ENCODE peak calls at places on chromosome 1, in ten cellular contexts. One of them, this sample, is unnamed.

GRCh38 chr1:84367219-84367618 is 31.1 kb upstream of the DNASE2B start:
- DNase-seq in endothelial cell: no peak
- DNase-seq in T-helper 2 cell: no peak
- DNase-seq in WERI-Rb-1: no peak
- DNase-seq in CD8-positive, alpha-beta memory T cell: no peak
- DNase-seq in CD8-positive, alpha-beta T cell: no peak
- DNase-seq in Kasumi-1: no peak
- DNase-seq in fibroblast of lung: no peak
- DNase-seq in stimulated activated CD8-positive, alpha-beta memory T cell treated with anti-CD3 and anti-CD28 coated beads, Interleukin-12 subunit alpha, Interleukin-12 subunit beta, amount 100 ng/mL, for 4 hours: no peak
- DNase-seq in T-helper 9 cell: no peak
- DNase-seq in this sample: no peak

GRCh38 chr1:64933296-64934070 is 32.9 kb downstream of the JAK1 start:
- DNase-seq in endothelial cell: no peak
- DNase-seq in T-helper 2 cell: no peak
- DNase-seq in WERI-Rb-1: no peak
- DNase-seq in CD8-positive, alpha-beta memory T cell: no peak
- DNase-seq in CD8-positive, alpha-beta T cell: no peak
- DNase-seq in Kasumi-1: peak; percentile 67
- DNase-seq in fibroblast of lung: peak; percentile 96
- DNase-seq in stimulated activated CD8-positive, alpha-beta memory T cell treated with anti-CD3 and anti-CD28 coated beads, Interleukin-12 subunit alpha, Interleukin-12 subunit beta, amount 100 ng/mL, for 4 hours: no peak
- DNase-seq in T-helper 9 cell: no peak
- DNase-seq in this sample: no peak

GRCh38 chr1:220825819-220826551 is 39.3 kb downstream of the MTARC1 start:
- DNase-seq in endothelial cell: no peak
- DNase-seq in T-helper 2 cell: no peak
- DNase-seq in WERI-Rb-1: peak; percentile 31
- DNase-seq in CD8-positive, alpha-beta memory T cell: no peak
- DNase-seq in CD8-positive, alpha-beta T cell: no peak
- DNase-seq in Kasumi-1: no peak
- DNase-seq in fibroblast of lung: no peak
- DNase-seq in stimulated activated CD8-positive, alpha-beta memory T cell treated with anti-CD3 and anti-CD28 coated beads, Interleukin-12 subunit alpha, Interleukin-12 subunit beta, amount 100 ng/mL, for 4 hours: no peak
- DNase-seq in T-helper 9 cell: no peak
- DNase-seq in this sample: no peak

GRCh38 chr1:240242601-240243144 is 151.0 kb downstream of the FMN2 start:
- DNase-seq in endothelial cell: no peak
- DNase-seq in T-helper 2 cell: no peak
- DNase-seq in WERI-Rb-1: no peak
- DNase-seq in CD8-positive, alpha-beta memory T cell: no peak
- DNase-seq in CD8-positive, alpha-beta T cell: no peak
- DNase-seq in Kasumi-1: no peak
- DNase-seq in fibroblast of lung: peak; percentile 50
- DNase-seq in stimulated activated CD8-positive, alpha-beta memory T cell treated with anti-CD3 and anti-CD28 coated beads, Interleukin-12 subunit alpha, Interleukin-12 subunit beta, amount 100 ng/mL, for 4 hours: no peak
- DNase-seq in T-helper 9 cell: no peak
- DNase-seq in this sample: no peak

GRCh38 chr1:234970731-234971476 is 157.7 kb downstream of the TOMM20 start:
- DNase-seq in endothelial cell: no peak
- DNase-seq in T-helper 2 cell: no peak
- DNase-seq in WERI-Rb-1: no peak
- DNase-seq in CD8-positive, alpha-beta memory T cell: no peak
- DNase-seq in CD8-positive, alpha-beta T cell: no peak
- DNase-seq in Kasumi-1: peak; percentile 57
- DNase-seq in fibroblast of lung: peak; percentile 99
- DNase-seq in stimulated activated CD8-positive, alpha-beta memory T cell treated with anti-CD3 and anti-CD28 coated beads, Interleukin-12 subunit alpha, Interleukin-12 subunit beta, amount 100 ng/mL, for 4 hours: no peak
- DNase-seq in T-helper 9 cell: no peak
- DNase-seq in this sample: peak; percentile 85

GRCh38 chr1:175016073-175016722 is 7.0 kb downstream of the MRPS14 start:
- DNase-seq in endothelial cell: no peak
- DNase-seq in T-helper 2 cell: no peak
- DNase-seq in WERI-Rb-1: no peak
- DNase-seq in CD8-positive, alpha-beta memory T cell: no peak
- DNase-seq in CD8-positive, alpha-beta T cell: no peak
- DNase-seq in Kasumi-1: no peak
- DNase-seq in fibroblast of lung: peak; percentile 76
- DNase-seq in stimulated activated CD8-positive, alpha-beta memory T cell treated with anti-CD3 and anti-CD28 coated beads, Interleukin-12 subunit alpha, Interleukin-12 subunit beta, amount 100 ng/mL, for 4 hours: no peak
- DNase-seq in T-helper 9 cell: no peak
- DNase-seq in this sample: no peak

GRCh38 chr1:107677674-107678073 is 287.3 kb downstream of the VAV3 start:
- DNase-seq in endothelial cell: no peak
- DNase-seq in T-helper 2 cell: no peak
- DNase-seq in WERI-Rb-1: peak; percentile 16
- DNase-seq in CD8-positive, alpha-beta memory T cell: no peak
- DNase-seq in CD8-positive, alpha-beta T cell: no peak
- DNase-seq in Kasumi-1: no peak
- DNase-seq in fibroblast of lung: no peak
- DNase-seq in stimulated activated CD8-positive, alpha-beta memory T cell treated with anti-CD3 and anti-CD28 coated beads, Interleukin-12 subunit alpha, Interleukin-12 subunit beta, amount 100 ng/mL, for 4 hours: no peak
- DNase-seq in T-helper 9 cell: no peak
- DNase-seq in this sample: no peak

GRCh38 chr1:3441880-3442279 is 12.6 kb upstream of the ARHGEF16 start:
- DNase-seq in endothelial cell: no peak
- DNase-seq in T-helper 2 cell: no peak
- DNase-seq in WERI-Rb-1: no peak
- DNase-seq in CD8-positive, alpha-beta memory T cell: no peak
- DNase-seq in CD8-positive, alpha-beta T cell: no peak
- DNase-seq in Kasumi-1: no peak
- DNase-seq in fibroblast of lung: no peak
- DNase-seq in stimulated activated CD8-positive, alpha-beta memory T cell treated with anti-CD3 and anti-CD28 coated beads, Interleukin-12 subunit alpha, Interleukin-12 subunit beta, amount 100 ng/mL, for 4 hours: no peak
- DNase-seq in T-helper 9 cell: no peak
- DNase-seq in this sample: no peak

GRCh38 chr1:215044151-215044550 is 38.4 kb upstream of the KCNK2 start:
- DNase-seq in endothelial cell: no peak
- DNase-seq in T-helper 2 cell: no peak
- DNase-seq in WERI-Rb-1: no peak
- DNase-seq in CD8-positive, alpha-beta memory T cell: no peak
- DNase-seq in CD8-positive, alpha-beta T cell: no peak
- DNase-seq in Kasumi-1: no peak
- DNase-seq in fibroblast of lung: no peak
- DNase-seq in stimulated activated CD8-positive, alpha-beta memory T cell treated with anti-CD3 and anti-CD28 coated beads, Interleukin-12 subunit alpha, Interleukin-12 subunit beta, amount 100 ng/mL, for 4 hours: no peak
- DNase-seq in T-helper 9 cell: no peak
- DNase-seq in this sample: no peak

GRCh38 chr1:33349778-33350610 is 29.1 kb upstream of the A3GALT2 start:
- DNase-seq in endothelial cell: peak; percentile 82
- DNase-seq in T-helper 2 cell: peak; percentile 68
- DNase-seq in WERI-Rb-1: peak; percentile 87
- DNase-seq in CD8-positive, alpha-beta memory T cell: peak; percentile 82
- DNase-seq in CD8-positive, alpha-beta T cell: peak; percentile 64
- DNase-seq in Kasumi-1: peak; percentile 67
- DNase-seq in fibroblast of lung: peak; percentile 77
- DNase-seq in stimulated activated CD8-positive, alpha-beta memory T cell treated with anti-CD3 and anti-CD28 coated beads, Interleukin-12 subunit alpha, Interleukin-12 subunit beta, amount 100 ng/mL, for 4 hours: peak; percentile 74
- DNase-seq in T-helper 9 cell: peak; percentile 71
- DNase-seq in this sample: peak; percentile 88

GRCh38 chr1:167090289-167090942 is at the start of gene GPA33:
- DNase-seq in endothelial cell: no peak
- DNase-seq in T-helper 2 cell: peak; percentile 21
- DNase-seq in WERI-Rb-1: no peak
- DNase-seq in CD8-positive, alpha-beta memory T cell: peak; percentile 52
- DNase-seq in CD8-positive, alpha-beta T cell: no peak
- DNase-seq in Kasumi-1: peak; percentile 87
- DNase-seq in fibroblast of lung: no peak
- DNase-seq in stimulated activated CD8-positive, alpha-beta memory T cell treated with anti-CD3 and anti-CD28 coated beads, Interleukin-12 subunit alpha, Interleukin-12 subunit beta, amount 100 ng/mL, for 4 hours: no peak
- DNase-seq in T-helper 9 cell: no peak
- DNase-seq in this sample: no peak